ENCODE peak calls at places on chromosome 1, in six cellular contexts. J is kidney; S is stimulated activated CD8-positive, alpha-beta memory T cell treated with anti-CD3 and anti-CD28 coated beads, Interleukin-7, amount 100 ng/mL, for 4 hours; W is breast epithelium; M is AG09319; N is astrocyte. E is an unnamed sample.

GRCh38 chr1:115240321-115240720 is 97.7 kb downstream of the NGF start:
- DNase-seq in N (peak), J (no peak), M (no peak), W (no peak), S (no peak), E (no peak)

GRCh38 chr1:172408958-172409357 is 11.5 kb upstream of the C1orf105 start:
- DNase-seq in J (no peak), S (no peak), N (peak), W (no peak), M (no peak), E (no peak)

GRCh38 chr1:26784023-26784871 is 3.5 kb upstream of the PIGV start:
- DNase-seq in S (no peak), N (peak), W (no peak), M (no peak), J (no peak), E (peak)

GRCh38 chr1:112954059-112954458 is 1.9 kb downstream of the SLC16A1 start:
- DNase-seq in M (no peak), N (peak), S (no peak), J (no peak), W (no peak), E (peak)

GRCh38 chr1:43039228-43040055 is 80.8 kb upstream of the SLC2A1 start:
- DNase-seq in M (no peak), J (no peak), W (no peak), N (no peak), S (no peak), E (no peak)

GRCh38 chr1:39955547-39956539 is 898 bp downstream of the MFSD2A start:
- DNase-seq in N (peak), S (peak), M (no peak), J (no peak), W (peak), E (peak)

GRCh38 chr1:67840449-67840848 is 7.2 kb upstream of the GNG12 start:
- DNase-seq in N (peak), S (no peak), W (no peak), J (no peak), M (peak), E (peak)

GRCh38 chr1:244992833-244993232 is 128.5 kb upstream of the HNRNPU start:
- DNase-seq in N (peak), M (no peak), W (no peak), S (no peak), J (no peak), E (no peak)

GRCh38 chr1:22542886-22543285 is 20.4 kb upstream of the EPHA8 start:
- DNase-seq in M (no peak), J (no peak), W (no peak), N (no peak), S (no peak), E (no peak)

GRCh38 chr1:74609810-74610371 is 63.7 kb downstream of the ERICH3 start:
- DNase-seq in M (no peak), S (no peak), N (no peak), W (no peak), J (no peak), E (no peak)

GRCh38 chr1:116448785-116449385 is 75.8 kb downstream of the ATP1A1 start:
- DNase-seq in S (no peak), J (no peak), M (no peak), N (no peak), W (no peak), E (no peak)

GRCh38 chr1:82586473-82586872 is 785.7 kb downstream of the ADGRL2 start:
- DNase-seq in N (no peak), S (no peak), M (no peak), W (no peak), J (no peak), E (no peak)

GRCh38 chr1:21736011-21736410 is 46.9 kb downstream of the USP48 start:
- DNase-seq in N (no peak), M (no peak), S (no peak), W (no peak), J (no peak), E (no peak)

GRCh38 chr1:1355376-1355775 is 3.0 kb downstream of the MXRA8 start:
- DNase-seq in W (no peak), N (no peak), J (peak), S (no peak), M (no peak), E (peak)

GRCh38 chr1:10617318-10617717 is 142.6 kb downstream of the PEX14 start:
- DNase-seq in N (no peak), S (no peak), W (no peak), M (no peak), J (no peak), E (no peak)

GRCh38 chr1:85454214-85454613 is 10.7 kb downstream of the DDAH1 start:
- DNase-seq in W (no peak), N (no peak), M (no peak), S (no peak), J (no peak), E (no peak)

GRCh38 chr1:152436593-152437338 is 22.7 kb upstream of the CRNN start:
- DNase-seq in N (peak), S (no peak), J (no peak), M (no peak), W (no peak), E (no peak)

GRCh38 chr1:27672750-27673112 is 739 bp upstream of the IFI6 start:
- DNase-seq in M (no peak), N (peak), S (no peak), W (no peak), J (no peak), E (peak)

GRCh38 chr1:79431341-79431740 is 424.8 kb upstream of the ADGRL4 start:
- DNase-seq in M (no peak), J (no peak), W (no peak), S (no peak), N (no peak), E (no peak)

GRCh38 chr1:172041689-172042088 is 200.4 kb downstream of the DNM3 start:
- DNase-seq in W (no peak), M (peak), J (no peak), N (peak), S (no peak), E (peak)

GRCh38 chr1:245764040-245764439 is 609.3 kb downstream of the KIF26B start:
- DNase-seq in S (no peak), W (no peak), J (no peak), M (no peak), N (no peak), E (no peak)

GRCh38 chr1:174830019-174830418 is 169.7 kb upstream of the CACYBP start:
- DNase-seq in S (no peak), W (no peak), N (no peak), J (no peak), M (no peak), E (no peak)

GRCh38 chr1:188903241-188903640 is 1574.4 kb downstream of the BRINP3 start:
- DNase-seq in S (no peak), N (no peak), M (no peak), W (no peak), J (no peak), E (no peak)

GRCh38 chr1:9651565-9652378 is at the start of gene PIK3CD:
- DNase-seq in J (no peak), W (no peak), M (no peak), N (peak), S (no peak), E (peak)

GRCh38 chr1:232837085-232837484 is 31.9 kb downstream of the MAP10 start:
- DNase-seq in S (no peak), W (no peak), J (no peak), M (no peak), N (no peak), E (peak)

GRCh38 chr1:9018372-9018771 is 7.9 kb downstream of the SLC2A7 start:
- DNase-seq in S (no peak), N (no peak), W (no peak), M (no peak), J (no peak), E (no peak)

GRCh38 chr1:93029317-93029716 is 49.8 kb upstream of the MTF2 start:
- DNase-seq in J (no peak), S (no peak), M (no peak), W (no peak), N (no peak), E (no peak)

GRCh38 chr1:184843732-184844495 is 89.3 kb upstream of the EDEM3 start:
- DNase-seq in J (no peak), N (no peak), S (peak), W (no peak), M (no peak), E (no peak)

GRCh38 chr1:6724517-6725141 is 23.0 kb upstream of the DNAJC11 start:
- DNase-seq in S (no peak), J (no peak), W (no peak), M (no peak), N (peak), E (peak)

GRCh38 chr1:30411206-30411605 is 312.2 kb downstream of the MATN1 start:
- DNase-seq in W (no peak), J (no peak), N (no peak), S (no peak), M (no peak), E (no peak)

GRCh38 chr1:234706199-234706598 is 96.2 kb upstream of the IRF2BP2 start:
- DNase-seq in S (no peak), J (no peak), M (no peak), W (no peak), N (no peak), E (no peak)

E was measured in fibroblast of lung.